ENCODE peak calls at places on chromosomes 5 and 9, in six cellular contexts. I, N, Y, T, A and J are unnamed samples.
A peak's percentile ranks its signal among the peaks of the same experiment; 100 is the strongest.

GRCh38 chr9:108182950-108183381 is 672.8 kb downstream of the ACTL7B start:
- DNase-seq in I (peak; percentile 55), N (no peak), Y (no peak), T (no peak), A (peak; percentile 67), J (no peak)

GRCh38 chr9:137406876-137407589 is 15.9 kb downstream of the EXD3 start:
- DNase-seq in I (peak; percentile 44), N (peak; percentile 53), Y (peak; percentile 92), T (peak; percentile 77), A (peak; percentile 74), J (peak; percentile 80)

GRCh38 chr9:111298831-111299603 is 31.0 kb downstream of the OR2K2 start:
- DNase-seq in I (peak; percentile 81), N (peak; percentile 73), Y (no peak), T (peak; percentile 36), A (peak; percentile 78), J (no peak)

GRCh38 chr5:157562111-157562581 is 13.4 kb downstream of the ADAM19 start:
- DNase-seq in I (peak; percentile 63), N (no peak), Y (no peak), T (no peak), A (peak; percentile 41), J (no peak)

GRCh38 chr9:24118170-24118569 is 292.1 kb upstream of the ELAVL2 start:
- DNase-seq in I (no peak), N (peak; percentile 20), Y (no peak), T (no peak), A (no peak), J (peak; percentile 32)

GRCh38 chr9:87885484-87886189 is 3.0 kb downstream of the SPATA31E1 start:
- DNase-seq in I (no peak), N (no peak), Y (no peak), T (no peak), A (no peak), J (no peak)

GRCh38 chr5:139689631-139690384 is 41.7 kb downstream of the CXXC5 start:
- DNase-seq in I (no peak), N (no peak), Y (no peak), T (no peak), A (peak; percentile 31), J (peak; percentile 67)

GRCh38 chr9:21688108-21689102 is 114.0 kb upstream of the MTAP start:
- DNase-seq in I (peak; percentile 81), N (no peak), Y (no peak), T (no peak), A (peak; percentile 13), J (no peak)

GRCh38 chr5:35026280-35026840 is 21.4 kb downstream of the AGXT2 start:
- DNase-seq in I (no peak), N (no peak), Y (no peak), T (no peak), A (peak; percentile 27), J (no peak)

GRCh38 chr5:60402161-60402785 is 297.7 kb downstream of the DEPDC1B start:
- DNase-seq in I (no peak), N (peak; percentile 52), Y (no peak), T (no peak), A (no peak), J (no peak)

GRCh38 chr5:179313849-179314521 is 31.3 kb downstream of the ADAMTS2 start:
- DNase-seq in I (peak; percentile 96), N (no peak), Y (no peak), T (no peak), A (no peak), J (no peak)

GRCh38 chr5:82465235-82465634 is 187.1 kb upstream of the RPS23 start:
- DNase-seq in I (no peak), N (no peak), Y (no peak), T (no peak), A (no peak), J (no peak)

GRCh38 chr5:175321927-175322532 is 122.0 kb downstream of the DRD1 start:
- DNase-seq in I (peak; percentile 45), N (peak; percentile 76), Y (peak; percentile 65), T (peak; percentile 79), A (peak; percentile 2), J (peak; percentile 69)

GRCh38 chr9:108978121-108978694 is 35.1 kb downstream of the CTNNAL1 start:
- DNase-seq in I (no peak), N (no peak), Y (no peak), T (no peak), A (no peak), J (no peak)

GRCh38 chr5:17089001-17089400 is 128.4 kb upstream of the BASP1 start:
- DNase-seq in I (no peak), N (peak; percentile 91), Y (no peak), T (no peak), A (no peak), J (no peak)

GRCh38 chr5:157558089-157558595 is 17.4 kb downstream of the ADAM19 start:
- DNase-seq in I (peak; percentile 86), N (peak; percentile 92), Y (no peak), T (no peak), A (peak; percentile 74), J (no peak)

GRCh38 chr5:7927466-7928375 is 58.8 kb downstream of the MTRR start:
- DNase-seq in I (peak; percentile 64), N (peak; percentile 70), Y (peak; percentile 76), T (peak; percentile 58), A (peak; percentile 60), J (peak; percentile 73)

GRCh38 chr9:84828101-84828500 is 158.6 kb downstream of the NTRK2 start:
- DNase-seq in I (no peak), N (no peak), Y (no peak), T (no peak), A (no peak), J (no peak)

GRCh38 chr5:76952795-76953536 is at the start of gene CRHBP:
- DNase-seq in I (no peak), N (no peak), Y (peak; percentile 63), T (no peak), A (no peak), J (peak; percentile 52)
- H3K23ac ChIP-seq in I (no peak within 1 kb of the TSS), N (no peak within 1 kb of the TSS), Y (no peak within 1 kb of the TSS), T (peak within 1 kb of the TSS; percentile 34), A (no peak within 1 kb of the TSS), J (no peak within 1 kb of the TSS)

GRCh38 chr5:98929123-98929981 is 545 bp upstream of the CHD1 start:
- DNase-seq in I (peak; percentile 95), N (peak; percentile 99), Y (peak; percentile 88), T (peak; percentile 86), A (peak; percentile 99), J (peak; percentile 92)
- H3K18ac ChIP-seq in I (peak overlapping the region; percentile 88), N (peak overlapping the region; percentile 52), Y (peak overlapping the region; percentile 68), T (peak overlapping the region; percentile 98), A (peak overlapping the region; percentile 96), J (peak overlapping the region; percentile 28)

DNA sequence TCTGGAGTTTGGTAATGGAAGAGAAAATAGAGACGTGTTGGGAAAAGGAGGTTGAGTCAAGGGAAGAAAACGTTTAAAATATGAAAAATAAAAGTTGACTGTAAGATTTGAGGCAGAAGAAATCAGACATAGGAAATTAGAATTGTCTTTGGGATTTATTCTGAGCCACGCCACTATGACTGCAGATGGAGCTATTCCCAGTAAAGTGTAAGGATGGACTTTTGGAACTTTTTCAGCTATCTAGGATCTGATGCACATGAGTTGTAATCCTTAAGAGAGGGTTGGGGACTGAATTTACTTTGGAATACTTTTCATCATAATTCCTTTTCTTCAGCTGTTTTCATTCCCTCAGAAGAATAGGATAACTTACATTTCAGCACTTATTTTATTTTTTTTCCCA is 336.7 kb downstream of the FAM170A start:
- DNase-seq in I (no peak), N (no peak), Y (no peak), T (no peak), A (no peak), J (no peak)
- H2AFZ ChIP-seq in I (no peak overlapping the region), N (no peak overlapping the region), Y (no peak overlapping the region), T (no peak overlapping the region), A (no peak overlapping the region), J (no peak overlapping the region)

DNA sequence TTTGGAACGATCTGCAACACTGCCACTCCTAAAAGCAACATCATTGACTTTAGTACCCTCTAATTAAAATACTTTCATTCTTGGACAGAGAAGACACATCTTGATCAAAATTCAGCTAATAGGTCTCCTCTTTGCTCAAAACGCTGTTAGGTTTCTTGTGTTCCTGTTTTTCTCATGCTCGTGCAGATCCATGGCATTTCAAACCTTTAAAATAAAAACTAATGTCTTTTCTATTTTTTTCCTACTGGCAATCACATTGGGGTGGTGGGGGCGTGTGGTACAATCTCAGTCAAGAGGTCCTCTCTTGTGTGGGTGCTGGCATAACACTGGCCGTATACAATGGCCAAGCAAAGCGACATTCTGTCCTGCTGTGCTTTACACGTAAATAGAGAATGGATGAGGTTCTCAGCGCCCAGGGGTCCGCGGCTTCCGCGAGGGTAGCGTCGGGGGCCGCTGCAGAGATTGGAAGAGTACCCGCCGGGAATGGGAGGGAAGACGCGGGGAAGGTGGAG is 313 bp upstream of the GPR150 start:
- DNase-seq in I (no peak), N (no peak), Y (no peak), T (no peak), A (no peak), J (no peak)
- H3K23ac ChIP-seq in I (peak overlapping the region; percentile 19), N (no peak overlapping the region), Y (no peak overlapping the region), T (peak overlapping the region; percentile 44), A (no peak overlapping the region), J (no peak overlapping the region)